ENCODE peak calls at places on chromosome 12, in six cellular contexts. T is activated T-helper 1 cell treated with anti-CD3 and anti-CD28 coated beads, Interleukin-12 subunit alpha, Interleukin-12 subunit beta, Interleukin-2, Interleukin-4 antibody, amounts not matched to agents 30 ng/mL and 10 ng/mL and 1 ng/mL, durations not matched to agents 14 hours and 24 hours and 36 hours; E is brain pericyte; G is activated CD8-positive, alpha-beta memory T cell treated with anti-CD3 and anti-CD28 coated beads for 48 hours; C is GM04503; Y is head of caudate nucleus. W is an unnamed sample.

GRCh38 chr12:126353604-126354003 is 1288.4 kb downstream of the AACS start:
- DNase-seq in T (no peak), G (no peak), C (no peak), E (no peak), Y (no peak), W (peak; percentile 22)

GRCh38 chr12:5584776-5585560 is 153.1 kb downstream of the NTF3 start:
- DNase-seq in G (no peak), T (no peak), E (no peak), Y (no peak), C (no peak), W (no peak)

GRCh38 chr12:85182699-85183098 is 97.3 kb upstream of the ALX1 start:
- DNase-seq in Y (no peak), G (no peak), T (no peak), E (no peak), C (no peak), W (peak; percentile 63)

GRCh38 chr12:55742719-55743130 is at the start of gene GDF11:
- DNase-seq in G (peak; percentile 58), Y (peak; percentile 89), T (peak; percentile 73), E (no peak), C (no peak), W (no peak)

GRCh38 chr12:57127710-57128518 is at the start of gene LRP1:
- DNase-seq in T (peak; percentile 63), E (peak; percentile 43), G (peak; percentile 58), Y (peak; percentile 86), C (no peak), W (peak; percentile 93)

GRCh38 chr12:123928274-123928865 is 44.3 kb downstream of the CCDC92 start:
- DNase-seq in G (no peak), T (no peak), Y (no peak), C (no peak), E (no peak), W (no peak)

GRCh38 chr12:100608776-100609175 is 35.3 kb downstream of the GAS2L3 start:
- DNase-seq in G (no peak), C (no peak), Y (peak; percentile 15), T (no peak), E (no peak), W (no peak)

GRCh38 chr12:113002155-113002554 is 23.8 kb downstream of the OAS2 start:
- DNase-seq in T (no peak), Y (no peak), C (no peak), E (no peak), G (no peak), W (no peak)

GRCh38 chr12:26017484-26018211 is 59.2 kb downstream of the RASSF8 start:
- DNase-seq in Y (no peak), T (no peak), G (no peak), E (no peak), C (no peak), W (no peak)

GRCh38 chr12:132169376-132169775 is 25.1 kb downstream of the NOC4L start:
- DNase-seq in C (no peak), G (no peak), T (no peak), Y (no peak), E (no peak), W (no peak)

GRCh38 chr12:80936642-80937390 is 918 bp downstream of the LIN7A start:
- DNase-seq in Y (peak; percentile 50), T (no peak), G (no peak), C (peak; percentile 26), E (no peak), W (no peak)

GRCh38 chr12:59446156-59446555 is 149.7 kb upstream of the SLC16A7 start:
- DNase-seq in E (no peak), Y (no peak), C (no peak), G (no peak), T (no peak), W (no peak)

GRCh38 chr12:79689477-79690155 is 1.1 kb downstream of the PAWR start:
- DNase-seq in Y (peak; percentile 17), E (no peak), C (no peak), T (no peak), G (peak; percentile 2), W (no peak)

GRCh38 chr12:130436741-130437501 is 99.2 kb downstream of the PIWIL1 start:
- DNase-seq in T (no peak), Y (no peak), G (no peak), E (no peak), C (no peak), W (no peak)

GRCh38 chr12:66296171-66296683 is 6.1 kb upstream of the HELB start:
- DNase-seq in C (no peak), Y (no peak), G (no peak), E (no peak), T (no peak), W (no peak)

GRCh38 chr12:80032967-80033366 is 66.4 kb upstream of the OTOGL start:
- DNase-seq in Y (no peak), G (no peak), T (no peak), E (no peak), C (no peak), W (no peak)

GRCh38 chr12:102406033-102406584 is 74.3 kb downstream of the IGF1 start:
- DNase-seq in C (no peak), Y (peak; percentile 55), E (no peak), G (no peak), T (no peak), W (no peak)

GRCh38 chr12:68264864-68265256 is 11.5 kb upstream of the IL22 start:
- DNase-seq in C (peak; percentile 38), Y (no peak), T (no peak), E (no peak), G (no peak), W (no peak)

GRCh38 chr12:107990325-107990724 is 138.8 kb upstream of the WSCD2 start:
- DNase-seq in Y (peak; percentile 52), E (no peak), T (no peak), G (no peak), C (no peak), W (no peak)

GRCh38 chr12:69007166-69007857 is 74.3 kb upstream of the CPM start:
- DNase-seq in G (no peak), E (peak; percentile 48), Y (no peak), T (no peak), C (no peak), W (peak; percentile 40)

GRCh38 chr12:11879306-11879705 is 191.4 kb upstream of the BCL2L14 start:
- DNase-seq in Y (no peak), C (no peak), T (no peak), E (no peak), G (no peak), W (no peak)